ENCODE peak calls at places on chromosomes 1 and 21, in seven cellular contexts. One of them, this sample, is unnamed. For H3K4me1, the result is how much of the 10 kb centered on the place peaks cover.

GRCh38 chr1:23449918-23450317 is 25.4 kb upstream of the TCEA3 start:
- DNase-seq in HCT116: no peak
- DNase-seq in Panc1: no peak
- DNase-seq in CD8-positive, alpha-beta memory T cell: no peak
- DNase-seq in psoas muscle: peak
- DNase-seq in left ventricle myocardium inferior: peak
- DNase-seq in SJSA1: no peak
- DNase-seq in this sample: no peak

GRCh38 chr1:242525360-242525722 is 844 bp upstream of the PLD5 start:
- DNase-seq in Panc1: no peak
- DNase-seq in CD8-positive, alpha-beta memory T cell: no peak
- DNase-seq in psoas muscle: no peak
- DNase-seq in HCT116: no peak
- DNase-seq in left ventricle myocardium inferior: no peak
- DNase-seq in SJSA1: no peak
- DNase-seq in this sample: no peak

GRCh38 chr21:16305686-16306085 is 575.9 kb downstream of the USP25 start:
- DNase-seq in HCT116: no peak
- DNase-seq in CD8-positive, alpha-beta memory T cell: no peak
- DNase-seq in psoas muscle: no peak
- DNase-seq in SJSA1: no peak
- DNase-seq in left ventricle myocardium inferior: no peak
- DNase-seq in Panc1: no peak
- DNase-seq in this sample: no peak

GRCh38 chr1:1292442-1292779 is 12.2 kb downstream of the SCNN1D start:
- DNase-seq in Panc1: no peak
- DNase-seq in left ventricle myocardium inferior: no peak
- DNase-seq in HCT116: no peak
- DNase-seq in psoas muscle: peak
- DNase-seq in SJSA1: no peak
- DNase-seq in CD8-positive, alpha-beta memory T cell: no peak
- DNase-seq in this sample: no peak

GRCh38 chr1:48333316-48333715 is 110.8 kb downstream of the SLC5A9 start:
- DNase-seq in CD8-positive, alpha-beta memory T cell: no peak
- DNase-seq in Panc1: no peak
- DNase-seq in SJSA1: no peak
- DNase-seq in left ventricle myocardium inferior: no peak
- DNase-seq in psoas muscle: no peak
- DNase-seq in HCT116: no peak
- DNase-seq in this sample: no peak

GRCh38 chr1:99645699-99646531 is at the start of gene PALMD:
- DNase-seq in CD8-positive, alpha-beta memory T cell: no peak
- DNase-seq in psoas muscle: peak
- DNase-seq in Panc1: no peak
- DNase-seq in SJSA1: peak
- DNase-seq in HCT116: no peak
- DNase-seq in left ventricle myocardium inferior: peak
- DNase-seq in this sample: no peak

GRCh38 chr1:42914092-42914625 is 44.5 kb downstream of the SLC2A1 start:
- DNase-seq in psoas muscle: no peak
- DNase-seq in SJSA1: no peak
- DNase-seq in Panc1: no peak
- DNase-seq in HCT116: no peak
- DNase-seq in CD8-positive, alpha-beta memory T cell: no peak
- DNase-seq in left ventricle myocardium inferior: no peak
- DNase-seq in this sample: no peak

GRCh38 chr1:206489980-206490534 is 17.3 kb upstream of the RASSF5 start:
- DNase-seq in SJSA1: peak
- DNase-seq in HCT116: no peak
- DNase-seq in psoas muscle: peak
- DNase-seq in Panc1: peak
- DNase-seq in CD8-positive, alpha-beta memory T cell: peak
- DNase-seq in left ventricle myocardium inferior: peak
- DNase-seq in this sample: no peak

GRCh38 chr1:82139751-82140468 is 339.2 kb downstream of the ADGRL2 start:
- DNase-seq in psoas muscle: no peak
- DNase-seq in SJSA1: no peak
- DNase-seq in left ventricle myocardium inferior: no peak
- DNase-seq in CD8-positive, alpha-beta memory T cell: no peak
- DNase-seq in Panc1: no peak
- DNase-seq in HCT116: no peak
- DNase-seq in this sample: no peak

GRCh38 chr1:108901106-108901505 is 24.3 kb downstream of the GPSM2 start:
- DNase-seq in SJSA1: no peak
- DNase-seq in HCT116: no peak
- DNase-seq in Panc1: no peak
- DNase-seq in left ventricle myocardium inferior: no peak
- DNase-seq in psoas muscle: no peak
- DNase-seq in CD8-positive, alpha-beta memory T cell: no peak
- DNase-seq in this sample: no peak

GRCh38 chr1:236051107-236051885 is 13.6 kb downstream of the NID1 start:
- DNase-seq in HCT116: no peak
- DNase-seq in CD8-positive, alpha-beta memory T cell: no peak
- DNase-seq in left ventricle myocardium inferior: no peak
- DNase-seq in psoas muscle: no peak
- DNase-seq in SJSA1: no peak
- DNase-seq in Panc1: no peak
- DNase-seq in this sample: no peak

GRCh38 chr1:36386262-36387140 is 777 bp upstream of the STK40 start:
- DNase-seq in Panc1: peak
- DNase-seq in CD8-positive, alpha-beta memory T cell: no peak
- DNase-seq in SJSA1: peak
- DNase-seq in HCT116: peak
- DNase-seq in left ventricle myocardium inferior: peak
- DNase-seq in psoas muscle: peak
- DNase-seq in this sample: peak

DNA sequence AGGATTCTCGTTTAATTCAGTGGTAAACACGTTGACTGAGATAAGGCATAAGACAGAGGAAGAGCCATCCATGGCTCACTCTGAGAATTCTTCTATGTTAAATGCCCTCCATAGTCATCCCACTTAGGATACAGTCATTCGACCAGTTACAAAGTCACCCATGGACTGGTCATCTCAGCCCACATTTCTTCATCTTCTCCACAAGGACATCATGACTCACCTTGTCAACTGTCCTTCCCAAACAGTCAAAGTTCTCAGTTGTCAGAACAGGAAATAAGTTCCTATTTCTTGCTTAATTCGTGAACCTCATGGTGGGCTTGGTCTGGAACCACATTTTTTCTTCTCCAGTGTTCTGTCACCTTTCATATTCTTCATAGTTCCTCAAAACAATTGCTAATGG is 133.2 kb downstream of the TGFB2 start:
- DNase-seq in psoas muscle: no peak
- DNase-seq in CD8-positive, alpha-beta memory T cell: no peak
- DNase-seq in left ventricle myocardium inferior: no peak
- DNase-seq in SJSA1: no peak
- DNase-seq in Panc1: no peak
- DNase-seq in HCT116: no peak
- DNase-seq in this sample: no peak
- H3K27ac ChIP-seq in psoas muscle: peak
- H3K27ac ChIP-seq in CD8-positive, alpha-beta memory T cell: no peak
- H3K27ac ChIP-seq in left ventricle myocardium inferior: no peak
- H3K27ac ChIP-seq in SJSA1: peak
- H3K27ac ChIP-seq in Panc1: peak
- H3K27ac ChIP-seq in HCT116: no peak
- H3K27ac ChIP-seq in this sample: peak

GRCh38 chr1:179083533-179083932 is 1.7 kb downstream of the TOR3A start:
- DNase-seq in SJSA1: no peak
- DNase-seq in HCT116: no peak
- DNase-seq in left ventricle myocardium inferior: no peak
- DNase-seq in psoas muscle: no peak
- DNase-seq in CD8-positive, alpha-beta memory T cell: no peak
- DNase-seq in Panc1: no peak
- DNase-seq in this sample: no peak
- H3K4me1 ChIP-seq in SJSA1: under half
- H3K4me1 ChIP-seq in HCT116: under half
- H3K4me1 ChIP-seq in left ventricle myocardium inferior: under half
- H3K4me1 ChIP-seq in psoas muscle: under half
- H3K4me1 ChIP-seq in CD8-positive, alpha-beta memory T cell: under half
- H3K4me1 ChIP-seq in Panc1: under half
- H3K4me1 ChIP-seq in this sample: under half

DNA sequence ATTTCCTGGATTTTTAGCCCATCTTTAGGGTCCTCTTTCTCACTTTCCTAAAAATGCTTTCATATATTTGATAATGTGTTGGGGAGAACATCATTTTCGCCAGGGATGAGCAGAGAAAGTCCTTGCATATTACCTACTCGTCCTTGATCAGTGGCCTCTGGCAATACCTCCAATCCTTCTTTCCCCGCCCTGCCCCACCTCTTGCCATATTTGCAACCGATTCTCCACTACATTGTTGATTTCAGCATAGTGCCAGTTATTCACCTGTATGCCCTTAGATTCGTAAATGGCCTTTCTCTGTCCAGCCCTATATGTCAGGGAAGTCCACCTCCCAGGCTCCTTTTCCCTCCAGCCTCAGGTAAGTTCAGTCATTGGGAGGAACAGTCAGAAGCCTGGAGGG is 13.5 kb upstream of the F3 start:
- DNase-seq in CD8-positive, alpha-beta memory T cell: no peak
- DNase-seq in Panc1: no peak
- DNase-seq in HCT116: no peak
- DNase-seq in SJSA1: no peak
- DNase-seq in left ventricle myocardium inferior: no peak
- DNase-seq in psoas muscle: no peak
- DNase-seq in this sample: no peak
- H3K4me3 ChIP-seq in CD8-positive, alpha-beta memory T cell: no peak
- H3K4me3 ChIP-seq in Panc1: no peak
- H3K4me3 ChIP-seq in HCT116: no peak
- H3K4me3 ChIP-seq in SJSA1: no peak
- H3K4me3 ChIP-seq in left ventricle myocardium inferior: no peak
- H3K4me3 ChIP-seq in psoas muscle: no peak
- H3K4me3 ChIP-seq in this sample: no peak

DNA sequence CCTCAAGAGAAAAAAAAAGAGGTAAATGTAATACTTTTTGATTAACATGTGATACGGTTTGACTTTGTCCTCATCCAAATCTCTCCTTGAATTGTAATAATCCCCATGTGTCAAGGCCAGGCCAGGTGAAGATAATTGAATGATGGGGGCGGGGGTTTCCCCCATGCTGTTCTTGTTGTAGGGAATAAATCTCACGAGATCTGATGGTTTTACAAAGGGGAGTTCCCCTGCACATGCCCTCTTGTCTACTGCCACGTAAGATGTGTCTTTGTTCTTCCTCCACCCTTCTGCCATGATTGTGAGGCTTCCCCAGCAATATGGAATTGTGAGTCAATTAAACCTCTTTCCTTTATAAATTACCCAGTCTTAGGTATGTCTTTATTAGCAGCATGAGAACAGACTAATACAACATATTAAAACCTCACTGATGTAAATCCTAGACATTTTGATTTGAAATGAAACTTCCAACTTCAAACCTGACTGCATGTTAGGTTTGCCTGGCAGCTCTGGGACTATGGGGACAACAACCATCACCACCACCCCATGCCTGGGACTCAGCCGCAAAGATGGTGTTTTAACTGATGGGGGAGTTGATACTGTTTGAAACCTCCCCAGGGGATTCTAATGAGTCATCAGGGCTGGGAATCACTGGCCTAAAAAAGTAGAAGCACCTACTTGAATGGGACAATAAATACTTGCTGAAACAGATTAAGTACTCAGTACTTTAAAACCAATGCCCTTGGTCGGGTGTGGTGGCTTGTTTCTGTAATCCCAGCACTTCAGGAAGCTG is 32.8 kb upstream of the BACH1 start:
- DNase-seq in Panc1: no peak
- DNase-seq in SJSA1: no peak
- DNase-seq in CD8-positive, alpha-beta memory T cell: no peak
- DNase-seq in left ventricle myocardium inferior: no peak
- DNase-seq in HCT116: no peak
- DNase-seq in psoas muscle: no peak
- DNase-seq in this sample: no peak
- H3K27ac ChIP-seq in Panc1: no peak
- H3K27ac ChIP-seq in SJSA1: no peak
- H3K27ac ChIP-seq in CD8-positive, alpha-beta memory T cell: no peak
- H3K27ac ChIP-seq in left ventricle myocardium inferior: no peak
- H3K27ac ChIP-seq in HCT116: no peak
- H3K27ac ChIP-seq in psoas muscle: no peak
- H3K27ac ChIP-seq in this sample: no peak

GRCh38 chr1:156072251-156072650 is 10.0 kb downstream of the MEX3A start:
- DNase-seq in psoas muscle: no peak
- DNase-seq in Panc1: no peak
- DNase-seq in HCT116: no peak
- DNase-seq in left ventricle myocardium inferior: no peak
- DNase-seq in SJSA1: no peak
- DNase-seq in CD8-positive, alpha-beta memory T cell: no peak
- DNase-seq in this sample: no peak
- H3K4me1 ChIP-seq in psoas muscle: under half
- H3K4me1 ChIP-seq in Panc1: under half
- H3K4me1 ChIP-seq in HCT116: under half
- H3K4me1 ChIP-seq in left ventricle myocardium inferior: under half
- H3K4me1 ChIP-seq in SJSA1: under half
- H3K4me1 ChIP-seq in CD8-positive, alpha-beta memory T cell: under half
- H3K4me1 ChIP-seq in this sample: under half

This sample was measured in thoracic aorta.